ENCODE peak calls at places on chromosomes 7 and 10, in five cellular contexts. F, E, Y, C and Q are unnamed samples.

GRCh38 chr7:26898917-26899316 is 34.5 kb upstream of the SKAP2 start:
- DNase-seq in F (no peak), E (no peak), Y (no peak), C (no peak), Q (no peak)

GRCh38 chr10:125638555-125638954 is 44.4 kb downstream of the TEX36 start:
- DNase-seq in F (no peak), E (no peak), Y (no peak), C (no peak), Q (no peak)

GRCh38 chr10:84291389-84291788 is 37.0 kb upstream of the CCSER2 start:
- DNase-seq in F (no peak), E (no peak), Y (no peak), C (peak), Q (no peak)

GRCh38 chr7:153413540-153414287 is 638.5 kb upstream of the DPP6 start:
- DNase-seq in F (no peak), E (no peak), Y (no peak), C (no peak), Q (no peak)

GRCh38 chr10:69802424-69803161 is 887 bp downstream of the COL13A1 start:
- DNase-seq in F (no peak), E (peak), Y (no peak), C (peak), Q (no peak)

GRCh38 chr7:74657692-74658170 is at the start of gene GTF2I:
- DNase-seq in F (no peak), E (no peak), Y (no peak), C (no peak), Q (no peak)

GRCh38 chr7:116776610-116777289 is 85.6 kb upstream of the CAPZA2 start:
- DNase-seq in F (peak), E (no peak), Y (peak), C (peak), Q (peak)

GRCh38 chr10:35216303-35216905 is 89.8 kb downstream of the CREM start:
- DNase-seq in F (no peak), E (peak), Y (no peak), C (peak), Q (no peak)

GRCh38 chr10:36574212-36574611 is 551.2 kb upstream of the ANKRD30A start:
- DNase-seq in F (no peak), E (no peak), Y (peak), C (no peak), Q (no peak)

GRCh38 chr10:86411281-86411841 is 44.8 kb upstream of the GRID1 start:
- DNase-seq in F (no peak), E (no peak), Y (peak), C (no peak), Q (no peak)

GRCh38 chr10:79223346-79224048 is 123.8 kb upstream of the PPIF start:
- DNase-seq in F (peak), E (peak), Y (no peak), C (no peak), Q (no peak)

GRCh38 chr7:73519867-73520672 is 2.0 kb downstream of the BAZ1B start:
- DNase-seq in F (no peak), E (no peak), Y (no peak), C (no peak), Q (no peak)

GRCh38 chr10:45439873-45440272 is 65.9 kb downstream of the ALOX5 start:
- DNase-seq in F (no peak), E (no peak), Y (no peak), C (no peak), Q (no peak)

GRCh38 chr7:84337386-84337785 is 142.8 kb upstream of the SEMA3A start:
- DNase-seq in F (no peak), E (no peak), Y (no peak), C (peak), Q (no peak)

GRCh38 chr7:106126170-106126938 is 14.2 kb upstream of the SYPL1 start:
- DNase-seq in F (no peak), E (no peak), Y (no peak), C (peak), Q (no peak)

GRCh38 chr10:24299587-24300258 is 90.8 kb downstream of the KIAA1217 start:
- DNase-seq in F (no peak), E (no peak), Y (peak), C (peak), Q (peak)

GRCh38 chr7:20779041-20779440 is 7.6 kb downstream of the SP8 start:
- DNase-seq in F (no peak), E (no peak), Y (no peak), C (no peak), Q (no peak)

GRCh38 chr7:20776942-20777341 is 9.7 kb downstream of the SP8 start:
- DNase-seq in F (no peak), E (no peak), Y (no peak), C (no peak), Q (no peak)

GRCh38 chr7:20778063-20778721 is 8.5 kb downstream of the SP8 start:
- DNase-seq in F (peak), E (peak), Y (no peak), C (peak), Q (no peak)

GRCh38 chr7:20777377-20778062 is 9.2 kb downstream of the SP8 start:
- DNase-seq in F (no peak), E (no peak), Y (no peak), C (no peak), Q (no peak)

GRCh38 chr7:20776214-20776875 is 10.3 kb downstream of the SP8 start:
- DNase-seq in F (no peak), E (no peak), Y (no peak), C (no peak), Q (no peak)
- H3K4me3 ChIP-seq in F (no peak), E (no peak), Y (no peak), C (no peak), Q (no peak)

GRCh38 chr7:35036361-35037171 is 719 bp downstream of the DPY19L1 start:
- DNase-seq in F (peak), E (peak), Y (no peak), C (peak), Q (no peak)

GRCh38 chr7:35037526-35038339 is 448 bp upstream of the DPY19L1 start:
- DNase-seq in F (peak), E (peak), Y (no peak), C (peak), Q (peak)

GRCh38 chr7:35037211-35037525 is at the start of gene DPY19L1:
- DNase-seq in F (no peak), E (no peak), Y (no peak), C (no peak), Q (no peak)

GRCh38 chr7:35038340-35038738 is 1.1 kb upstream of the DPY19L1 start:
- DNase-seq in F (no peak), E (no peak), Y (no peak), C (no peak), Q (no peak)

GRCh38 chr7:35035511-35035921 is 1.8 kb downstream of the DPY19L1 start:
- DNase-seq in F (no peak), E (no peak), Y (no peak), C (peak), Q (no peak)
- TF ChIP-seq CTCF in F (peak), E (peak), Y (no peak), C (peak), Q (peak)

GRCh38 chr10:52597189-52597863 is 175.3 kb downstream of the MBL2 start:
- DNase-seq in F (no peak), E (no peak), Y (no peak), C (peak), Q (no peak)
- H3K4me3 ChIP-seq in F (no peak), E (no peak), Y (peak), C (peak), Q (no peak)

DNA sequence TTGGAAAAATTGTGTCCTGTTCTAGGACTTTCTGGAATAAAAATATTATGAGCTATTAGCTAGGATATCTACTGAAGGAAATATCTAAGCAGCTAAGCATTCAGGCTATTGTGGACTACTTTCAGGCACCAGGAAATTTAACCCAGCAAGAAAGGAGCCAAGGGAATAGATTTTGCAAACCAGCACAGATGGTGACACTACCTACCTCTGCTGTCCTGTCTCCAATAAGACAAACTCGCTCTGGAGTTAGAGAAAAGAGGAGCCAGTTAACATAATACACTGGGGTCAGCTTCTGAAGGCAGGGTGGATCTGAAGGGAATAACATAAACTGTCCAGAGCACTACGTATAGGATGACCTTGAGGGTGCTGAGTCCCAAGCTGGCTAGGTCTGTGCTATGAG is 223.7 kb upstream of the PRSS58 start:
- DNase-seq in F (no peak), E (no peak), Y (no peak), C (peak), Q (no peak)
- TF ChIP-seq CTCF in F (no peak), E (peak), Y (peak), C (peak), Q (peak)

DNA sequence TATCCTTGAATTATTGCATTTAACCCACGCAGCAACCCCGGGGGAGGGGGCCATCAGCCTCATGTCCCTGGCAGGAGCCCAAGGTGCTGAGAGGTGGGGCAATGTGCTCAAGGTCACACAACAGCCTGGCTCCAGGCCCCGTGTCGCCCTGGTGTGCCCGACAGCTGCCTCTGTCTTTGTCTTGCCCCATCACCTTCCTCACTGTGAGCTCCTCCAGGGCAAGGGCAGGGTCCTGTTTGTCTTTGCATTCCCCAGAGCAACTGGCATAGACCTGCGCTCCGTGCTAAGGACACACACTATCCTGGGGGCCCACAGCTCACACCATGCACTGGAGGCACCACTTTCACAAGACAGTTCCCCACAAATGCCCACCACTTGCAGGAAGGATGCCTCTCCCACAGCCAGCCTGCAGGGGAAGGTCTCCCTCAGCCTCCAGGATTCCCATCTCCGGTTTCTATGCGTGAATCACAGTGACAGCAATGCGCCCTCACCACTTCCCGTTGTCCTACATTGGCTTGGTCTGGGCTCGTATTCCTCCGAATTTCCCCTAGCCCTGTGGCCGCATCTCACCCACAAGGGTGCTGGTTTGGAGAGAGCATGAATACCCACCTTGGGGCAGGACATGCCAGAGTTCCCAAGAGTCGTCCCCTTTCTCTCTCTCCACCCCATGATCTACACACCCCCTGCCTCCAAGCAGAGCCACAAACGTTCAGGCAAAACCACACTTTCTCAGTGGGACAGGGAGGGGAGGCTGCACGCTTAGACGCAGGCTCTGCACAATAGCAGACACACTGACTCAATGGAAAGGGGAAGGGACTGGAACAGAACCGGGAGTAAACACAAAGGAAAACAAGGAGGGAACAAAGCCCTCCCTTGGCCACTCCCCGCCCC is 10.3 kb downstream of the ITPRIP start:
- DNase-seq in F (no peak), E (peak), Y (no peak), C (peak), Q (no peak)
- H3K4me3 ChIP-seq in F (no peak), E (peak), Y (peak), C (peak), Q (peak)

GRCh38 chr7:134422646-134423045 is 36.3 kb downstream of the AKR1B1 start:
- DNase-seq in F (no peak), E (no peak), Y (no peak), C (no peak), Q (no peak)

GRCh38 chr7:134427896-134428295 is 31.0 kb downstream of the AKR1B1 start:
- DNase-seq in F (no peak), E (no peak), Y (no peak), C (no peak), Q (no peak)

GRCh38 chr7:134429481-134429880 is 29.4 kb downstream of the AKR1B1 start:
- DNase-seq in F (no peak), E (no peak), Y (no peak), C (no peak), Q (no peak)

GRCh38 chr7:134428942-134429341 is 30.0 kb downstream of the AKR1B1 start:
- DNase-seq in F (no peak), E (no peak), Y (no peak), C (no peak), Q (no peak)

DNA sequence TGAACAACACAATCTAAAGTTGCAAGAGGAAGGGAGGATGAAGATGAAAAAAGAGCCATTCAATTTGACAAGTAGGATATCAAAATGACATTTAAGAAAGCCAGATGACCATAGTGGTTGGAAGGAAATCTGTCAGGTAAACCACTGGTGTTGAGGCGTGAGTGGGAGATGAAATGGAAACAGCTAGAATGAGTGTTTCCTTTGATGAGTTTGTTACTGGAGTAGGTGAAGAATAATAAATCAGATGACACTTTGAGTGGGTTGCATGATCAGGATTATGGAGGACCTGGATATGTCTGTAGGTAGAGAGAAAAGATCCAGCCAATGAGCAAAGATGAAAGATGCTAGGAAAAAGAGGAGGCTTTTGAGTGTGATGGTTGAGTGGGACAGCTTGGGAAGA is 33.1 kb downstream of the AKR1B1 start:
- DNase-seq in F (no peak), E (no peak), Y (no peak), C (no peak), Q (no peak)
- TF ChIP-seq CTCF in F (no peak), E (no peak), Y (no peak), C (no peak), Q (no peak)

GRCh38 chr10:77971804-77972144 is 45.2 kb upstream of the DLG5 start:
- DNase-seq in F (no peak), E (no peak), Y (no peak), C (no peak), Q (no peak)

GRCh38 chr10:77972148-77972547 is 45.6 kb upstream of the DLG5 start:
- DNase-seq in F (no peak), E (no peak), Y (no peak), C (no peak), Q (no peak)

GRCh38 chr10:77973276-77973675 is 46.7 kb upstream of the DLG5 start:
- DNase-seq in F (no peak), E (no peak), Y (no peak), C (no peak), Q (no peak)

GRCh38 chr10:77969029-77969635 is 42.6 kb upstream of the DLG5 start:
- DNase-seq in F (no peak), E (no peak), Y (no peak), C (no peak), Q (no peak)

DNA sequence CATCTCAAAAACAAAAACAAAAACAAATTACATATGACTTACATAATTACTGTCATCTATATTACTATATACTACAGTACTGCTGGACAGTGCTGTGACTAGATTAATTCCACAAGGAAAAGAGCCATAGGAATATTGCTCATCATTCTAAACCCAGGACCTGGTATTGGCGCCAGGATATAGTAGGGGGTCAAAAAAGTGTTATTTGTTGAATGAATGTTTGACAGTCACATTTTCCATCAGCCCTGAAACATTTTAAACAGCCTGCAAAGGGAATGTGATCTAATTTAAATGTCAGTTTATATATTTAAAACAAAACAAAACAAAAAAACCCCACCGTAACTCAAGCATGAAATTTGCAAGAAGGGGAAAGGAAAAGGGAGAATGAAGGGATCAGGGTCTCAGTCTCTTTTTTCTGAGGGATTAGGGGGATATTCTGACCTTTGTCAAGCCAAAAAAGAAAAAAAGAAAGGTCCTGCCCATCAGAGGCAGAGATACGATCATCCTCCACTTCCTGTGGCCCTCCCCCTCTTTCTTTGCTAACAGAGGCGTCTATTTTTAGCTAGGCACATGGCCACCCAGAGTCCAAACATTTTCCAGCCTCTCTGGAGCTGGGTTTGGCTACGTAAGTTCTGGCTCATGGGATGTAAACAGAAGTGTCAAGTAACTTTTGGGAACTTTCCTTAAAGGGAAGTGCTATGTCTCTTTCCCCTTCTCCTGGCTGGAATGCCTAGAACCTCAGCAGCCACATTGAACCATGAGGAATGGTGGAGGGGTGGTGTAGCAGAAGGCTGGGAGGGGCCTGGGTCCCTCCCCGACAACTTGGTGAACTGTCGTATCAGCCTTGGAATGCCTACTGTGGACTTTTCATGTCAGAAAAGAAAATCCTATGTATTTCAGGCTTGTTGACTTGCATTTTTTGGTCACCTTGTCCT is 44.6 kb upstream of the DLG5 start:
- DNase-seq in F (peak), E (peak), Y (peak), C (peak), Q (no peak)
- H3K4me3 ChIP-seq in F (no peak), E (no peak), Y (no peak), C (no peak), Q (no peak)